ENCODE peak calls at places on chromosome 3, in six cellular contexts. A is stomach; V is small intestine; J is body of pancreas; Y is CD4-positive, alpha-beta memory T cell; S is colonic mucosa. W is an unnamed sample.

GRCh38 chr3:182671942-182672341 is 121.4 kb upstream of the ATP11B start:
- DNase-seq in J (no peak), S (no peak), V (no peak), Y (no peak), A (no peak), W (no peak)

GRCh38 chr3:102441832-102442231 is 7.0 kb downstream of the ZPLD1 start:
- DNase-seq in J (no peak), Y (no peak), V (no peak), A (no peak), S (no peak), W (no peak)

GRCh38 chr3:37862712-37863551 is 1.3 kb downstream of the CTDSPL start:
- DNase-seq in Y (no peak), A (no peak), J (no peak), S (peak; percentile 40), V (peak; percentile 25), W (peak; percentile 25)

GRCh38 chr3:149596136-149596770 is 61.6 kb downstream of the WWTR1 start:
- DNase-seq in S (no peak), J (no peak), A (no peak), Y (no peak), V (peak; percentile 24), W (no peak)

GRCh38 chr3:58333206-58334012 is 717 bp downstream of the PXK start:
- DNase-seq in V (peak; percentile 26), J (peak; percentile 24), Y (no peak), A (peak; percentile 29), S (peak; percentile 43), W (no peak)

GRCh38 chr3:32376098-32376497 is 15.6 kb upstream of the CMTM7 start:
- DNase-seq in V (no peak), A (no peak), S (no peak), Y (no peak), J (no peak), W (peak; percentile 37)

GRCh38 chr3:170811515-170811914 is 58.5 kb downstream of the RPL22L1 start:
- DNase-seq in J (no peak), V (peak; percentile 27), A (no peak), Y (no peak), S (no peak), W (no peak)

GRCh38 chr3:14124223-14124614 is 451 bp downstream of the CHCHD4 start:
- DNase-seq in J (peak; percentile 62), S (peak; percentile 80), A (peak; percentile 62), Y (peak; percentile 69), V (peak; percentile 80), W (no peak)

GRCh38 chr3:48402907-48403306 is 27.0 kb downstream of the PLXNB1 start:
- DNase-seq in Y (no peak), A (no peak), J (peak; percentile 6), V (no peak), S (no peak), W (no peak)

GRCh38 chr3:30332196-30333021 is 274.0 kb upstream of the TGFBR2 start:
- DNase-seq in Y (no peak), V (no peak), J (no peak), S (no peak), A (no peak), W (no peak)

DNA sequence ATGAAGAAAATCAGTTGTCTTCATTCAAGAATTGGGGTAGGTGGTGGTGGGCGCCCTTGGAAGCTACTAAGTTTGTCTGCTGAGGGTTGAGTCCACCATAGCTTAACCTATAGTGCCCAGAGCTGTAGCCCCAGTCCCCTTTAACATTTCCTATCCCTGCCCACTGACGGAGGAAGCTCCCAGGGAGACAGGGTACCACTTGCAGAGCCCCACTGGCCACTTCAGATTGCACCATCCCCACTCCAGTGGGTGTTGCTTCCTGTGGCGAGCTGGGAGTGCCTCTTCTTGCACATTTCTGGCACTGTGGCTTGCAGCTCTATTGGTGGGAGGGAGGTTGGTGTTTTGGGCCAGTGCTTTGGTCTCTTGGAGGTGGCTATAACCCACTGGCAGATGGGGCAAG is 2.7 kb downstream of the PXYLP1 start:
- DNase-seq in J (no peak), Y (no peak), A (no peak), V (no peak), S (no peak), W (no peak)
- H3K4me1 ChIP-seq in J (peaks cover 48% of the 10 kb centered on the region), Y (peaks cover 48% of the 10 kb centered on the region), A (peaks cover 54% of the 10 kb centered on the region), V (no peaks in the 10 kb centered on the region), S (peaks cover 4% of the 10 kb centered on the region), W (peaks cover 40% of the 10 kb centered on the region)

DNA sequence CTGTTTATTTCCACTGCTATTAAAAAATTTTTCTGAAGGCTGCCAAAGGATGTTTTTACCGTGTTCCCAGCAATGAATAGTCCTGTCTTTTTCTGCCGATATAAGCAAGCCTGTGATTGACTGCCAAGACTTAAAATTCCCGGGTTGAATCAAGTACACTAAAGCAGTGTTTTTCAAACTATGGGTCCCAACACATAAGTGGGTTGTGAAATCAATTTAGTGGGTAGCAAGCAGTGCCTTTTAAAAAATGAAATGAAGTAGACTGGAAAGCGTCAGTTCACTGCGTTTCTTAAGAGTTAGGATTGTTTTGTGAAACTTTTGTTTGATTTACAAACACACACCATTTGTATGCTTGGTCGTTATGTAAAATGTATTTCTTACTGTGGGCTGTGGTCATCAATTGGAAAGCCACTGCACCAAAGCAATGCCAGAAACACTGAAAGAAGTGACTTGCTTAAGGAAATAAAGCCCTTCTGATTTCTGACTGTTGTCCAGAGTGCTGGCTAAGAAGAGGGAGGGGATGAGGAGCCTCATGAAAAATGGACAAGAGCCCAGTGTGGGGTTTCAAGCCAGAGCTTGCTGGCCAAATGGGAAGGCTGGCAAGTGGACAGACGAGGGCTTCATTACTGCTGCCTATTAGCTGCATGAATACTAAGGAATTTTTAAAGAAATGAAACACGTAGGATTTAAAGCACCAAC is 206.0 kb downstream of the THRB start:
- DNase-seq in A (peak; percentile 36), V (no peak), Y (no peak), J (no peak), S (peak; percentile 32), W (no peak)
- H3K27ac ChIP-seq in A (peak overlapping the region; percentile 69), V (no peak overlapping the region), Y (no peak overlapping the region), J (no peak overlapping the region), S (no peak overlapping the region), W (no peak overlapping the region)

GRCh38 chr3:171954644-171955365 is 84.6 kb upstream of the FNDC3B start:
- DNase-seq in A (no peak), S (no peak), Y (no peak), J (no peak), V (no peak), W (no peak)
- H3K4me1 ChIP-seq in A (no peaks in the 10 kb centered on the region), S (no peaks in the 10 kb centered on the region), Y (no peaks in the 10 kb centered on the region), J (no peaks in the 10 kb centered on the region), V (no peaks in the 10 kb centered on the region), W (peaks cover 23% of the 10 kb centered on the region)

GRCh38 chr3:136173939-136174338 is 22.2 kb downstream of the MSL2 start:
- DNase-seq in V (peak; percentile 63), S (no peak), Y (no peak), A (no peak), J (no peak), W (no peak)

GRCh38 chr3:136171097-136171542 is 25.0 kb downstream of the MSL2 start:
- DNase-seq in Y (no peak), V (no peak), S (no peak), A (no peak), J (no peak), W (no peak)
- H3K27ac ChIP-seq in Y (no peak overlapping the region), V (no peak overlapping the region), S (no peak overlapping the region), A (no peak overlapping the region), J (no peak overlapping the region), W (no peak overlapping the region)

GRCh38 chr3:112755845-112756671 is 90.6 kb downstream of the CD200R1L start:
- DNase-seq in V (no peak), S (no peak), A (no peak), Y (no peak), J (no peak), W (no peak)

GRCh38 chr3:112761062-112761638 is 85.5 kb downstream of the CD200R1L start:
- DNase-seq in Y (no peak), J (no peak), S (no peak), A (no peak), V (no peak), W (no peak)

GRCh38 chr3:112757197-112757596 is 89.5 kb downstream of the CD200R1L start:
- DNase-seq in V (no peak), S (no peak), A (no peak), J (no peak), Y (no peak), W (no peak)

GRCh38 chr3:112759681-112760080 is 87.0 kb downstream of the CD200R1L start:
- DNase-seq in S (no peak), Y (no peak), J (no peak), V (no peak), A (no peak), W (no peak)

DNA sequence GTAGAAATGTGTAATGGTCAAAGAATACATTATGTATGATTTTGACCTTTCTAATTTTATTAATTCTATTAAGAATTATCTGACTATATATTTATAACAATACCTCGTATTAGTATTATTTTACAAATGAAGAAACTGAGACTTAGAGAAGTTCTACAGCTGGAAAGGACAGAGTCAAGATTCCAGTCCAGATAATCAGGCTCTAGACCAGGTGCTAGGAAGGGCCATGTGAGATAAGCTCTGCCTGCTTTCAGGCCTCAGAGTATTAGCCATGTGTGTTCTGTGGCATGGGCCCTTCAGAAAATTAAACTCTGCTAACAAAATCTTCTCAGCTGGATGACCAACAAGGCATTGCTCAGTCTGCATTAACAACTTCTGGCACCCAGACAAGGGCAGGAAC is 87.5 kb downstream of the CD200R1L start:
- DNase-seq in S (no peak), A (no peak), V (no peak), J (no peak), Y (no peak), W (no peak)
- H3K4me1 ChIP-seq in S (no peaks in the 10 kb centered on the region), A (no peaks in the 10 kb centered on the region), V (no peaks in the 10 kb centered on the region), J (no peaks in the 10 kb centered on the region), Y (no peaks in the 10 kb centered on the region), W (no peaks in the 10 kb centered on the region)

GRCh38 chr3:128062033-128062745 is 10.0 kb downstream of the SEC61A1 start:
- DNase-seq in Y (no peak), S (no peak), V (no peak), A (no peak), J (no peak), W (no peak)
- H3K27ac ChIP-seq in Y (no peak overlapping the region), S (no peak overlapping the region), V (no peak overlapping the region), A (no peak overlapping the region), J (peak overlapping the region; percentile 16), W (no peak overlapping the region)

GRCh38 chr3:71721002-71721401 is 4.2 kb downstream of the EIF4E3 start:
- DNase-seq in Y (no peak), S (no peak), J (no peak), V (no peak), A (no peak), W (no peak)
- H3K4me1 ChIP-seq in Y (peaks cover 84% of the 10 kb centered on the region), S (no peaks in the 10 kb centered on the region), J (peaks cover 16% of the 10 kb centered on the region), V (no peaks in the 10 kb centered on the region), A (peaks cover 33% of the 10 kb centered on the region), W (peaks cover 12% of the 10 kb centered on the region)